ENCODE peak calls at places on chromosomes 4 and X, in seven cellular contexts. F, L, H, M, I, U and W are unnamed samples.
A peak's percentile ranks its signal among the peaks of the same experiment; 100 is the strongest.

GRCh38 chr4:24470681-24471622 is 113.4 kb downstream of the DHX15 start:
- DNase-seq in F (peak; percentile 28), L (no peak), H (peak; percentile 75), M (peak; percentile 34), I (no peak), U (no peak), W (peak; percentile 30)

GRCh38 chr4:86939737-86940141 is 4.9 kb downstream of the AFF1 start:
- DNase-seq in F (no peak), L (no peak), H (no peak), M (no peak), I (no peak), U (no peak), W (peak; percentile 98)

GRCh38 chr4:112060212-112060611 is 85.0 kb upstream of the FAM241A start:
- DNase-seq in F (peak; percentile 35), L (no peak), H (no peak), M (no peak), I (no peak), U (no peak), W (peak; percentile 30)

GRCh38 chr4:82247171-82247570 is 126.6 kb downstream of the HNRNPD start:
- DNase-seq in F (no peak), L (no peak), H (no peak), M (no peak), I (no peak), U (no peak), W (no peak)

GRCh38 chr4:15385928-15386327 is 41.9 kb upstream of the C1QTNF7 start:
- DNase-seq in F (no peak), L (no peak), H (peak; percentile 82), M (no peak), I (no peak), U (no peak), W (no peak)

GRCh38 chrX:53990201-53990600 is 54.1 kb downstream of the PHF8 start:
- DNase-seq in F (no peak), L (no peak), H (no peak), M (no peak), I (no peak), U (no peak), W (no peak)

GRCh38 chrX:19673334-19674040 is 158.2 kb upstream of the MAP3K15 start:
- DNase-seq in F (peak; percentile 79), L (no peak), H (peak; percentile 77), M (no peak), I (no peak), U (peak; percentile 71), W (no peak)

GRCh38 chr4:42302348-42302747 is 94.9 kb upstream of the SHISA3 start:
- DNase-seq in F (peak; percentile 8), L (no peak), H (no peak), M (peak; percentile 22), I (no peak), U (peak; percentile 30), W (peak; percentile 26)

GRCh38 chrX:23931149-23931604 is 23.4 kb downstream of the CXorf58 start:
- DNase-seq in F (no peak), L (no peak), H (no peak), M (no peak), I (no peak), U (no peak), W (no peak)

GRCh38 chr4:24137963-24138601 is 248.2 kb upstream of the PPARGC1A start:
- DNase-seq in F (no peak), L (no peak), H (no peak), M (no peak), I (no peak), U (no peak), W (no peak)

GRCh38 chrX:4708970-4709760 is 995.7 kb upstream of the PRKX start:
- DNase-seq in F (no peak), L (no peak), H (no peak), M (no peak), I (no peak), U (no peak), W (no peak)

GRCh38 chr4:165635261-165635838 is 237.7 kb upstream of the TLL1 start:
- DNase-seq in F (no peak), L (no peak), H (no peak), M (no peak), I (no peak), U (no peak), W (peak; percentile 23)

GRCh38 chr4:8539661-8540060 is 40.5 kb upstream of the GPR78 start:
- DNase-seq in F (no peak), L (no peak), H (peak; percentile 33), M (no peak), I (no peak), U (no peak), W (peak; percentile 15)

GRCh38 chr4:7132249-7132648 is 60.1 kb upstream of the SORCS2 start:
- DNase-seq in F (no peak), L (no peak), H (no peak), M (no peak), I (no peak), U (no peak), W (no peak)

GRCh38 chr4:3168029-3168428 is 80.9 kb upstream of the MSANTD1 start:
- DNase-seq in F (no peak), L (no peak), H (no peak), M (no peak), I (no peak), U (no peak), W (no peak)

GRCh38 chr4:6724461-6725111 is 8.6 kb downstream of the BLOC1S4 start:
- DNase-seq in F (no peak), L (no peak), H (peak; percentile 75), M (no peak), I (no peak), U (no peak), W (no peak)

GRCh38 chr4:153794001-153794400 is 5.1 kb upstream of the SFRP2 start:
- DNase-seq in F (no peak), L (no peak), H (no peak), M (no peak), I (no peak), U (no peak), W (no peak)

GRCh38 chr4:53605783-53606182 is 14.5 kb upstream of the LNX1 start:
- DNase-seq in F (no peak), L (no peak), H (no peak), M (no peak), I (no peak), U (no peak), W (no peak)

GRCh38 chrX:39645059-39645895 is 452.5 kb downstream of the BCOR start:
- DNase-seq in F (no peak), L (no peak), H (peak; percentile 93), M (no peak), I (no peak), U (no peak), W (no peak)

GRCh38 chrX:23403849-23404248 is 69.2 kb downstream of the PTCHD1 start:
- DNase-seq in F (no peak), L (no peak), H (no peak), M (no peak), I (no peak), U (no peak), W (no peak)

GRCh38 chr4:15348236-15348635 is 79.6 kb upstream of the C1QTNF7 start:
- DNase-seq in F (no peak), L (no peak), H (no peak), M (no peak), I (no peak), U (no peak), W (no peak)

GRCh38 chrX:130444641-130445336 is 43.0 kb downstream of the RBMX2 start:
- DNase-seq in F (no peak), L (no peak), H (no peak), M (no peak), I (no peak), U (no peak), W (no peak)

GRCh38 chrX:17939724-17940123 is 78.6 kb upstream of the RAI2 start:
- DNase-seq in F (no peak), L (no peak), H (no peak), M (no peak), I (no peak), U (no peak), W (no peak)

GRCh38 chrX:1444896-1445480 is 7.7 kb downstream of the ASMTL start:
- DNase-seq in F (no peak), L (no peak), H (peak; percentile 18), M (no peak), I (no peak), U (peak; percentile 12), W (no peak)